ENCODE peak calls at places on chromosomes 13 and 19, in six cellular contexts. One of them, this sample, is unnamed.

GRCh38 chr13:27339299-27339698 is 68.7 kb downstream of the RASL11A start:
- DNase-seq in colonic mucosa: peak
- DNase-seq in left ventricle myocardium inferior: no peak
- DNase-seq in cardiac fibroblast: peak
- DNase-seq in lower leg skin: no peak
- DNase-seq in tibial nerve: no peak
- DNase-seq in this sample: peak

GRCh38 chr13:93318538-93318937 is 91.9 kb downstream of the GPC6 start:
- DNase-seq in colonic mucosa: no peak
- DNase-seq in left ventricle myocardium inferior: no peak
- DNase-seq in cardiac fibroblast: peak
- DNase-seq in lower leg skin: no peak
- DNase-seq in tibial nerve: no peak
- DNase-seq in this sample: no peak

GRCh38 chr19:45955905-45956608 is 17.6 kb downstream of the NOVA2 start:
- DNase-seq in colonic mucosa: no peak
- DNase-seq in left ventricle myocardium inferior: peak
- DNase-seq in cardiac fibroblast: peak
- DNase-seq in lower leg skin: peak
- DNase-seq in tibial nerve: no peak
- DNase-seq in this sample: no peak

GRCh38 chr19:19107663-19108062 is 30.6 kb downstream of the TMEM161A start:
- DNase-seq in colonic mucosa: no peak
- DNase-seq in left ventricle myocardium inferior: no peak
- DNase-seq in cardiac fibroblast: no peak
- DNase-seq in lower leg skin: no peak
- DNase-seq in tibial nerve: no peak
- DNase-seq in this sample: no peak

GRCh38 chr13:80547885-80548284 is 207.0 kb upstream of the SPRY2 start:
- DNase-seq in colonic mucosa: no peak
- DNase-seq in left ventricle myocardium inferior: no peak
- DNase-seq in cardiac fibroblast: peak
- DNase-seq in lower leg skin: no peak
- DNase-seq in tibial nerve: no peak
- DNase-seq in this sample: no peak

GRCh38 chr13:36302289-36302688 is 4.7 kb upstream of the CCDC169 start:
- DNase-seq in colonic mucosa: no peak
- DNase-seq in left ventricle myocardium inferior: no peak
- DNase-seq in cardiac fibroblast: no peak
- DNase-seq in lower leg skin: no peak
- DNase-seq in tibial nerve: no peak
- DNase-seq in this sample: no peak

GRCh38 chr13:112738606-112739005 is 48.8 kb downstream of the ATP11A start:
- DNase-seq in colonic mucosa: no peak
- DNase-seq in left ventricle myocardium inferior: no peak
- DNase-seq in cardiac fibroblast: no peak
- DNase-seq in lower leg skin: no peak
- DNase-seq in tibial nerve: no peak
- DNase-seq in this sample: no peak

GRCh38 chr13:24063281-24063851 is 97.2 kb upstream of the SPATA13 start:
- DNase-seq in colonic mucosa: no peak
- DNase-seq in left ventricle myocardium inferior: peak
- DNase-seq in cardiac fibroblast: no peak
- DNase-seq in lower leg skin: no peak
- DNase-seq in tibial nerve: no peak
- DNase-seq in this sample: no peak

GRCh38 chr19:12899891-12900518 is 9.0 kb downstream of the GCDH start:
- DNase-seq in colonic mucosa: no peak
- DNase-seq in left ventricle myocardium inferior: no peak
- DNase-seq in cardiac fibroblast: no peak
- DNase-seq in lower leg skin: no peak
- DNase-seq in tibial nerve: no peak
- DNase-seq in this sample: no peak

GRCh38 chr13:109156181-109156935 is 526.9 kb downstream of the MYO16 start:
- DNase-seq in colonic mucosa: no peak
- DNase-seq in left ventricle myocardium inferior: peak
- DNase-seq in cardiac fibroblast: peak
- DNase-seq in lower leg skin: no peak
- DNase-seq in tibial nerve: no peak
- DNase-seq in this sample: no peak

GRCh38 chr19:729564-730381 is 21.0 kb downstream of the PALM start:
- DNase-seq in colonic mucosa: no peak
- DNase-seq in left ventricle myocardium inferior: no peak
- DNase-seq in cardiac fibroblast: no peak
- DNase-seq in lower leg skin: no peak
- DNase-seq in tibial nerve: no peak
- DNase-seq in this sample: no peak

GRCh38 chr13:35879111-35879510 is 252.1 kb downstream of the DCLK1 start:
- DNase-seq in colonic mucosa: no peak
- DNase-seq in left ventricle myocardium inferior: no peak
- DNase-seq in cardiac fibroblast: no peak
- DNase-seq in lower leg skin: no peak
- DNase-seq in tibial nerve: no peak
- DNase-seq in this sample: peak

GRCh38 chr19:42081584-42082258 is 5.8 kb downstream of the ZNF574 start:
- DNase-seq in colonic mucosa: peak
- DNase-seq in left ventricle myocardium inferior: no peak
- DNase-seq in cardiac fibroblast: peak
- DNase-seq in lower leg skin: no peak
- DNase-seq in tibial nerve: no peak
- DNase-seq in this sample: peak

GRCh38 chr19:47538812-47539211 is 23.9 kb upstream of the NAPA start:
- DNase-seq in colonic mucosa: no peak
- DNase-seq in left ventricle myocardium inferior: no peak
- DNase-seq in cardiac fibroblast: no peak
- DNase-seq in lower leg skin: no peak
- DNase-seq in tibial nerve: no peak
- DNase-seq in this sample: no peak

GRCh38 chr19:2083174-2083854 is 12.8 kb downstream of the MOB3A start:
- DNase-seq in colonic mucosa: no peak
- DNase-seq in left ventricle myocardium inferior: no peak
- DNase-seq in cardiac fibroblast: no peak
- DNase-seq in lower leg skin: no peak
- DNase-seq in tibial nerve: no peak
- DNase-seq in this sample: no peak
- H3K4me3 ChIP-seq in colonic mucosa: peak
- H3K4me3 ChIP-seq in left ventricle myocardium inferior: peak
- H3K4me3 ChIP-seq in cardiac fibroblast: no peak
- H3K4me3 ChIP-seq in lower leg skin: no peak
- H3K4me3 ChIP-seq in tibial nerve: peak
- H3K4me3 ChIP-seq in this sample: no peak

DNA sequence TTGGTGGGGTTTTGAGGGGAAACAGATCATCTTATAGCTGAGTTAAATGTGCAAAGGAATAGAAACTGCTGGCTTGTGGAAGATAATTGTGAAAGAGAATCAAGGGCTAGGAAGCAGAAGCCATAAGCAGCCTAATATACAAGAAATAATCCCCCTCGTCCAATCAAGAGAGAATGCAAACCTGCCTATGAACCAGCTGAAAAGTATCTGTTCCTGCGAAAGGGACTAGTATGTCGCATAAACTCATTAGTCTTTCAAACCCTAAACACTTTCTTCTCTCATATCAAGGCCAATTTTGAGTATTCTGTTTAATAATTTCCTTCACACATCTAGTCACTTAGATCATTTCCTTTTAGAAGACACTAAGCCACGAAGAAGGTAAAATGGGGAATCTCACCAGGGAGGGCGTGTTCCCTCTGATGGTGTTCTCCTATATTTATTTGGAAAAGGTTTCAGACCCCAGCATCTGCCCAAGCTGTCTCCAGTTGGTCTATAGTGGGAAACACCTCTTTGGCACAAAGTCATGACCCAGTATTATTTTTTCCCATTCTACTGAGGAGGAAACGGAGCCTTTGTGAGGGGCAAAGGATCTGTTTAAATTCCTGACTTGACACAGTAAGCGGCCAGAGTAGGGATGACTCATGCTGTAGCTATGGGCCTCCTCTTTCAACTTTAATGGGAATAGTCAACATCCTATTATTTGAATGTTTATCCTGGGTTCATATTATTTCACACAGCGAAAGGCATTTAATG is 126.3 kb downstream of the FOXO1 start:
- DNase-seq in colonic mucosa: no peak
- DNase-seq in left ventricle myocardium inferior: no peak
- DNase-seq in cardiac fibroblast: peak
- DNase-seq in lower leg skin: no peak
- DNase-seq in tibial nerve: no peak
- DNase-seq in this sample: peak
- H3K4me3 ChIP-seq in colonic mucosa: no peak
- H3K4me3 ChIP-seq in left ventricle myocardium inferior: no peak
- H3K4me3 ChIP-seq in cardiac fibroblast: no peak
- H3K4me3 ChIP-seq in lower leg skin: no peak
- H3K4me3 ChIP-seq in tibial nerve: no peak
- H3K4me3 ChIP-seq in this sample: no peak

GRCh38 chr19:7516281-7516862 is 469 bp downstream of the ZNF358 start:
- DNase-seq in colonic mucosa: no peak
- DNase-seq in left ventricle myocardium inferior: no peak
- DNase-seq in cardiac fibroblast: no peak
- DNase-seq in lower leg skin: no peak
- DNase-seq in tibial nerve: no peak
- DNase-seq in this sample: no peak

GRCh38 chr19:7515471-7516226 is at the start of gene ZNF358:
- DNase-seq in colonic mucosa: peak
- DNase-seq in left ventricle myocardium inferior: peak
- DNase-seq in cardiac fibroblast: peak
- DNase-seq in lower leg skin: peak
- DNase-seq in tibial nerve: peak
- DNase-seq in this sample: peak

GRCh38 chr19:7513809-7514642 is 1.9 kb upstream of the ZNF358 start:
- DNase-seq in colonic mucosa: no peak
- DNase-seq in left ventricle myocardium inferior: no peak
- DNase-seq in cardiac fibroblast: no peak
- DNase-seq in lower leg skin: no peak
- DNase-seq in tibial nerve: no peak
- DNase-seq in this sample: no peak

GRCh38 chr19:7516878-7517277 is 975 bp downstream of the ZNF358 start:
- DNase-seq in colonic mucosa: no peak
- DNase-seq in left ventricle myocardium inferior: no peak
- DNase-seq in cardiac fibroblast: no peak
- DNase-seq in lower leg skin: no peak
- DNase-seq in tibial nerve: no peak
- DNase-seq in this sample: no peak

GRCh38 chr19:7515091-7515470 is 822 bp upstream of the ZNF358 start:
- DNase-seq in colonic mucosa: peak
- DNase-seq in left ventricle myocardium inferior: no peak
- DNase-seq in cardiac fibroblast: peak
- DNase-seq in lower leg skin: no peak
- DNase-seq in tibial nerve: no peak
- DNase-seq in this sample: no peak
- H3K4me3 ChIP-seq in colonic mucosa: no peak
- H3K4me3 ChIP-seq in left ventricle myocardium inferior: peak
- H3K4me3 ChIP-seq in cardiac fibroblast: no peak
- H3K4me3 ChIP-seq in lower leg skin: no peak
- H3K4me3 ChIP-seq in tibial nerve: no peak
- H3K4me3 ChIP-seq in this sample: no peak

DNA sequence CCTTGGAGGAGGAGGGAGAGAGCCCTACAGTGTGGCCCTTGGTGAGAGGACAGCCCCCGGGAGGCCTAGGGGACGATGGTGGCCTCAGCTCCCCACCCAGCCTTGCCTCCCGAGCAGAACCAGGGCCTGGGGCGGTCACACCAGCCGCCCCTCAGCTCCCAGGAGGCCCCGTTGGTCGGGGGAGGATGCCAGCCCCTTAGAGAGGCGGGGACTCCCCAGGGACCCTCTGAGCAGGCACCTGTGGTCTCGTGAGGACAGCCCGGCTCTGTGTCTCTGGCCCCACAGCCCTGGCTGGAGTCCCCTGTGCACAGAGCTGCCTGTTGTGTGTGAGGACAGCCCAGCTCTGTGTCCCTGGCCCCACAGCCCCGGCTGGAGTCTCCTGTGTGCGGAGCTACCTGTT is 158.8 kb downstream of the KDM4B start:
- DNase-seq in colonic mucosa: no peak
- DNase-seq in left ventricle myocardium inferior: no peak
- DNase-seq in cardiac fibroblast: no peak
- DNase-seq in lower leg skin: no peak
- DNase-seq in tibial nerve: no peak
- DNase-seq in this sample: no peak
- H3K4me3 ChIP-seq in colonic mucosa: no peak
- H3K4me3 ChIP-seq in left ventricle myocardium inferior: no peak
- H3K4me3 ChIP-seq in cardiac fibroblast: no peak
- H3K4me3 ChIP-seq in lower leg skin: no peak
- H3K4me3 ChIP-seq in tibial nerve: no peak
- H3K4me3 ChIP-seq in this sample: no peak